ENCODE peak calls at places on chromosomes 2 and 18, in five cellular contexts. Y, U, W, Z and K are unnamed samples.

GRCh38 chr18:33720133-33720532 is 142.1 kb downstream of the ASXL3 start:
- DNase-seq in Y (no peak), U (no peak), W (no peak), Z (no peak), K (peak; percentile 49)

GRCh38 chr2:15023231-15023630 is 390.7 kb downstream of the LRATD1 start:
- DNase-seq in Y (no peak), U (no peak), W (no peak), Z (no peak), K (no peak)

GRCh38 chr2:7029291-7030059 is 112.3 kb downstream of the RNF144A start:
- DNase-seq in Y (no peak), U (no peak), W (no peak), Z (no peak), K (no peak)

GRCh38 chr2:105383456-105383855 is 15.4 kb downstream of the FHL2 start:
- DNase-seq in Y (no peak), U (no peak), W (no peak), Z (no peak), K (no peak)

GRCh38 chr2:64910972-64911433 is 78.2 kb upstream of the SLC1A4 start:
- DNase-seq in Y (no peak), U (no peak), W (no peak), Z (no peak), K (peak; percentile 24)

GRCh38 chr18:30457156-30457555 is 585.4 kb downstream of the DSC3 start:
- DNase-seq in Y (no peak), U (no peak), W (no peak), Z (no peak), K (no peak)

GRCh38 chr2:142395294-142395693 is 264.5 kb upstream of the LRP1B start:
- DNase-seq in Y (no peak), U (no peak), W (no peak), Z (no peak), K (no peak)

GRCh38 chr18:12868576-12868975 is 15.5 kb downstream of the PTPN2 start:
- DNase-seq in Y (peak; percentile 74), U (peak; percentile 66), W (no peak), Z (no peak), K (no peak)

GRCh38 chr2:182426082-182426914 is 538 bp downstream of the PDE1A start:
- DNase-seq in Y (peak; percentile 18), U (no peak), W (no peak), Z (no peak), K (peak; percentile 51)

GRCh38 chr2:216557820-216558219 is 59.2 kb downstream of the RPL37A start:
- DNase-seq in Y (no peak), U (no peak), W (no peak), Z (no peak), K (no peak)

GRCh38 chr2:216557413-216557812 is 58.8 kb downstream of the RPL37A start:
- DNase-seq in Y (no peak), U (no peak), W (no peak), Z (no peak), K (no peak)

GRCh38 chr2:216562689-216563435 is 64.2 kb downstream of the RPL37A start:
- DNase-seq in Y (no peak), U (no peak), W (no peak), Z (no peak), K (no peak)

GRCh38 chr2:216560695-216561370 is 62.2 kb downstream of the RPL37A start:
- DNase-seq in Y (no peak), U (no peak), W (no peak), Z (no peak), K (peak; percentile 63)

DNA sequence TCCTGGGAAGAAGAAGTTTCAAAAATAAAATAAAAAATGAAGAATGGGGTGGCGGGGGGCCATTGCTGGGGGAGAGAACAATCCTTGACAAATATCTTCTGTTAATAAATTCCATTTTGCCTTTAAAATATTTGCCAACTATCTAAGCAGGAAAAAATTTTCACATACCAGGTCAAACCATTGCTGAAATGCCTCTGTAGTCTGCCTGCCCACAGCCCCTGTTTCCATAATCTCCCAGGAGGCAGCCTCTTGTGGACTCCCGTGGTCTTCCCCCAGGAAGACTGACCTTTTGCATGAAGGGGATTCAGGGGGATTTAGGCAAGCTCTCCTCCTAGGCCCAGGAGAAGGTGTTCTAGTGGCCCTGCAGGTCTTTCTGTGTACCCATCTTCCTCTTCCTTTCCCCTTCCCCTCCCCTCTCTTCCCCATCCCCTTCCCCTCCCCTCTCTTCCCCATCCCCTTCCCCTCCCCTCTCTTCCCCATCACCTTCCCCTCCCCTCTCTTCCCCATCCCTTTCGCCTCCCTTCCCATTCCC is 61.0 kb downstream of the RPL37A start:
- DNase-seq in Y (no peak), U (no peak), W (no peak), Z (no peak), K (no peak)
- TF ChIP-seq CTCF in Y (no peak), U (no peak), W (no peak), Z (no peak), K (no peak)

GRCh38 chr2:219308142-219309093 is 783 bp downstream of the PTPRN start:
- DNase-seq in Y (peak; percentile 78), U (peak; percentile 68), W (no peak), Z (peak; percentile 49), K (peak; percentile 63)
- H3K4me3 ChIP-seq in Y (no peak overlapping the region), U (no peak overlapping the region), W (no peak overlapping the region), Z (no peak overlapping the region), K (peak overlapping the region; percentile 35)

GRCh38 chr2:154452906-154453493 is 245.5 kb upstream of the KCNJ3 start:
- DNase-seq in Y (no peak), U (no peak), W (no peak), Z (no peak), K (no peak)
- TF ChIP-seq CTCF in Y (no peak), U (no peak), W (no peak), Z (no peak), K (peak; percentile 19)

GRCh38 chr2:134718095-134718955 is 475 bp downstream of the TMEM163 start:
- DNase-seq in Y (peak; percentile 34), U (no peak), W (no peak), Z (no peak), K (no peak)

GRCh38 chr2:134718956-134719814 is at the start of gene TMEM163:
- DNase-seq in Y (no peak), U (no peak), W (no peak), Z (no peak), K (no peak)

GRCh38 chr2:134716716-134717585 is 1.8 kb downstream of the TMEM163 start:
- DNase-seq in Y (no peak), U (no peak), W (no peak), Z (no peak), K (no peak)

GRCh38 chr2:134715932-134716643 is 2.7 kb downstream of the TMEM163 start:
- DNase-seq in Y (no peak), U (no peak), W (no peak), Z (no peak), K (no peak)

GRCh38 chr2:134717706-134718094 is 1.1 kb downstream of the TMEM163 start:
- DNase-seq in Y (no peak), U (no peak), W (no peak), Z (no peak), K (no peak)
- H3K4me3 ChIP-seq in Y (no peak overlapping the region), U (peak overlapping the region; percentile 28), W (no peak overlapping the region), Z (peak overlapping the region; percentile 34), K (no peak overlapping the region)